ENCODE peak calls at places on chromosomes 2 and 18, in nine cellular contexts. N, V, U, C, Z, H, Y, P and S are unnamed samples.

GRCh38 chr18:79572093-79572780 is 107.4 kb upstream of the CTDP1 start:
- DNase-seq in N (no peak), V (no peak), U (peak; percentile 70), C (no peak), Z (no peak), H (no peak), Y (no peak), P (no peak), S (no peak)

GRCh38 chr2:215313219-215313656 is 1.4 kb downstream of the ATIC start:
- DNase-seq in N (no peak), V (no peak), U (no peak), C (no peak), Z (no peak), H (no peak), Y (no peak), P (no peak), S (no peak)

GRCh38 chr2:157874278-157874825 is 1.8 kb downstream of the ACVR1 start:
- DNase-seq in N (no peak), V (no peak), U (no peak), C (no peak), Z (no peak), H (no peak), Y (no peak), P (no peak), S (no peak)

GRCh38 chr2:206164261-206164862 is 4.7 kb downstream of the EEF1B2 start:
- DNase-seq in N (peak; percentile 51), V (no peak), U (no peak), C (peak; percentile 49), Z (no peak), H (peak; percentile 56), Y (peak; percentile 56), P (no peak), S (peak; percentile 62)

GRCh38 chr2:219159771-219160185 is 837 bp downstream of the NHEJ1 start:
- DNase-seq in N (no peak), V (no peak), U (no peak), C (no peak), Z (no peak), H (no peak), Y (no peak), P (no peak), S (peak; percentile 8)

GRCh38 chr18:39946623-39947061 is 2008.4 kb upstream of the PIK3C3 start:
- DNase-seq in N (no peak), V (no peak), U (no peak), C (no peak), Z (no peak), H (no peak), Y (peak; percentile 97), P (peak; percentile 34), S (peak; percentile 83)

GRCh38 chr18:38022247-38022646 is 456.6 kb upstream of the CELF4 start:
- DNase-seq in N (no peak), V (no peak), U (no peak), C (no peak), Z (no peak), H (no peak), Y (no peak), P (no peak), S (no peak)

GRCh38 chr2:207122914-207123744 is 42.6 kb downstream of the KLF7 start:
- DNase-seq in N (no peak), V (no peak), U (no peak), C (no peak), Z (no peak), H (no peak), Y (no peak), P (peak; percentile 58), S (no peak)

DNA sequence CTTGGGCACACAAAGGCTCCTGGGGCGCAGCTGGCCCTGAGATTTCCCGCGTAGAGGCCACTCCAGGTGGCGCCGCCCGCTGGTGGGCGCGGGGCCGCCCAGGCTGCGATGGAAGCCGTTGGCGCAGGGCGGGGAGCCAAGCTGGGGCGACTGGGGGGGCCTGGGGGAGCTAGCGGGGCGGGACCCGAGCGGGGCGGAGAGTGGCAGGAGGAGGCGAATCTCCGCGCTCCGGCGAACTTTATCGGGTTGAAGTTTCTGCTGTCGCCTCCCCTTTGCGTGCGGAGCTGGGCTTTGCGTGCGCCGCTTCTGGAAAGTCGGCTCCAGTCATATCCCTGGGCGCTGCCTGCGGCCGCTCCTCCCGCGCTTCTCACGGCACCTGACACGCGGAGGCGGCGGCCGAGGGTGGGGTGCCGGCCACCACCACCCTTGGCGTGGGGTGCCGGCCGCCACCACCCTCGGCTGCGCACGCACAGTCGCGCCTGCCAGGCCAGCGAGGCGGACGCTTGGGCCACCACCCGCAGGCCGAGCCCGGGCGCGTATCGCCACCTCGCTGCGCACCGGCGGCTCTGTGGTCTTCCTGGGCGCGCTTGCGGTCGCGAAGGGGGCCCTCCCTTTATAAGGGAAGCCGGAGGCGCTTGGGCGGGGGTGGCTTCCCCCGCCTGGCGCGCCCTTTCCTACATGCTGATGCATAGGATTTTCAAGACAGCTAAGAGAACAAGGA is 919 bp upstream of the CYP1B1 start:
- DNase-seq in N (peak; percentile 55), V (peak; percentile 85), U (peak; percentile 95), C (peak; percentile 62), Z (peak; percentile 87), H (peak; percentile 95), Y (peak; percentile 92), P (peak; percentile 84), S (peak; percentile 86)
- TF ChIP-seq CTCF in N (no peak), V (peak; percentile 53), U (peak; percentile 56), C (peak; percentile 34), Z (peak; percentile 54), H (peak; percentile 17), Y (peak; percentile 31), P (peak; percentile 46), S (no peak)

GRCh38 chr2:67641709-67642397 is 244.7 kb downstream of the ETAA1 start:
- DNase-seq in N (no peak), V (no peak), U (no peak), C (no peak), Z (no peak), H (no peak), Y (peak; percentile 35), P (no peak), S (no peak)

GRCh38 chr2:67641302-67641701 is 244.2 kb downstream of the ETAA1 start:
- DNase-seq in N (no peak), V (no peak), U (no peak), C (no peak), Z (no peak), H (no peak), Y (no peak), P (no peak), S (no peak)

GRCh38 chr2:67646714-67647333 is 249.7 kb downstream of the ETAA1 start:
- DNase-seq in N (no peak), V (no peak), U (no peak), C (no peak), Z (no peak), H (peak; percentile 10), Y (no peak), P (no peak), S (no peak)

GRCh38 chr2:67649331-67650071 is 252.4 kb downstream of the ETAA1 start:
- DNase-seq in N (no peak), V (no peak), U (no peak), C (peak; percentile 25), Z (no peak), H (no peak), Y (peak; percentile 58), P (no peak), S (peak; percentile 97)

DNA sequence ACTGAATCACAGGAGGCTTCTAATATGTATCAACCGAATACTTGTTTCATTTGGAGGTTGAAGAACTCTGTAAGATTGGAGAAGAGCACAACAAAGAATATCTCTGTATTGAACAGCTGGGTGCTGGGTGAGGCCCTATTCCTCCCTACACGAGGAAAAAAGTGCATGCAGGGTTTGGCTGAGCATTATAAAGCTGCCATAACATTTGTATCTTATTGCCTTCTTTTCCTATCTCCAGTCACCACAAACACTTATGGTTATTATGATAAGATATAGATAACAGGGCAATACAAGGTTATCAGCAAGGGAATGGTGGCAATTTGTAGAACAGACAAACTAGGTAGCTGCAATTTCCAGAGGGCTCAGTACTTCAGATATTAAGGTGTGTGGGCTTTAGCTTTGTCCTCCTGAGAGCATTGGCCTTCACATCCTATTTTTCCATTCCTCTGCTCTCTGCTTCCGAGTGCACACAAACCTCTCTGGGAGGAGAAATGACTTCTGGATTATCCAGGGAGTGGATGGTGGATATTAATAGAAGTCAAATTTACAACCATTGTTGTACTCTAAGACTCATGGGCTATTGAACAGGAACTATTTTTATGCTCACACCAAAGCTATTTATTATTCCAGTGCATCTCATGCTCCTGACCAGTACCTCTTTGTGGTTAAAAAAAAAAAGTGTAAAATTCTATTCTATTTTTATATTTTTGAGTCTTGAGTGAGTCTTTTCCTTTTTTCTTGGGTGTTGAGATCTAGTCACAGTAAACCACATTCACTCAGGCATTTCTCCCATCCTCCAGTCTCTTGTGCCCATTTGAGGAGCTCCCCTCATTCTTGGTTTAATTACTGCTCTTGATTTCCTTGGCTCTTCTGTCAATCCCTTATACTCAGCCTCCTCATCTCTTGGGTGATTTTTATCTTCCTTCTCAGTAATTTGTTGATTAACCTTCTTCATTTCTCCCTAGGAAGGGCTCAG is 248.4 kb downstream of the ETAA1 start:
- DNase-seq in N (no peak), V (no peak), U (no peak), C (no peak), Z (no peak), H (no peak), Y (no peak), P (no peak), S (no peak)
- TF ChIP-seq CTCF in N (no peak), V (no peak), U (no peak), C (no peak), Z (no peak), H (no peak), Y (no peak), P (no peak), S (no peak)

DNA sequence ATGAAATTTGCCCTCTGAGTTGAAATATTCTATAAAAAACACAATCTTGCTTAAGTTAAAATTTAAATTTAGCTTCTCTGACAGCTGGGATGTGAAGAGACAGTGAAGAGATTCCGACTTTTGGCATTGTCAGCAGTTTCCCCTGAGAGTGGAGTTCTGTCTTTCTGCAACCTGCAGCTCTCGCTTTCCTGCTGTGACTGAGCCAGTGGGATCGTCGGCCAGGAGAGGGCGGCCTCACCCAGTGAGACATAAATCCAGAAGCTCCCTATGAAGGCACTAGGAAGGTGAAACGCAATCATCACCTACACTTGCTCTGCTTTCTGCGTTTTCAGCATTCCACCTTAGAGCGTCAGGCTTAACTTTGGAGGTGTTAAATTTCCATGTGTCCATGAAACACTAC is 75.4 kb upstream of the HNMT start:
- DNase-seq in N (peak; percentile 62), V (no peak), U (no peak), C (peak; percentile 31), Z (no peak), H (peak; percentile 35), Y (peak; percentile 42), P (peak; percentile 78), S (peak; percentile 36)
- TF ChIP-seq CTCF in N (no peak), V (peak; percentile 29), U (peak; percentile 77), C (peak; percentile 34), Z (no peak), H (peak; percentile 50), Y (peak; percentile 69), P (peak; percentile 79), S (peak; percentile 62)

GRCh38 chr2:200050921-200051620 is 95.7 kb downstream of the MAIP1 start:
- DNase-seq in N (no peak), V (no peak), U (no peak), C (no peak), Z (no peak), H (no peak), Y (no peak), P (no peak), S (no peak)

GRCh38 chr2:200056105-200056504 is 100.7 kb downstream of the MAIP1 start:
- DNase-seq in N (no peak), V (no peak), U (no peak), C (no peak), Z (no peak), H (no peak), Y (no peak), P (no peak), S (no peak)

GRCh38 chr2:200051621-200051945 is 96.2 kb downstream of the MAIP1 start:
- DNase-seq in N (no peak), V (no peak), U (no peak), C (no peak), Z (no peak), H (no peak), Y (no peak), P (no peak), S (no peak)

GRCh38 chr2:200052627-200053026 is 97.2 kb downstream of the MAIP1 start:
- DNase-seq in N (no peak), V (no peak), U (no peak), C (no peak), Z (no peak), H (no peak), Y (no peak), P (no peak), S (no peak)

GRCh38 chr2:200054681-200055468 is 99.5 kb downstream of the MAIP1 start:
- DNase-seq in N (peak; percentile 24), V (no peak), U (no peak), C (no peak), Z (no peak), H (peak; percentile 8), Y (peak; percentile 23), P (peak; percentile 87), S (no peak)
- TF ChIP-seq CTCF in N (no peak), V (no peak), U (peak; percentile 48), C (no peak), Z (no peak), H (no peak), Y (peak; percentile 47), P (peak; percentile 74), S (no peak)